ENCODE peak calls at places on chromosomes 4 and X, in seven cellular contexts. K, J, Y, Q, I, D and A are unnamed samples.

GRCh38 chr4:105560488-105560887 is 8.1 kb downstream of the ARHGEF38 start:
- DNase-seq in K (no peak), J (no peak), Y (no peak), Q (no peak), I (no peak), D (no peak), A (no peak)

GRCh38 chr4:11416071-11416766 is 12.5 kb downstream of the HS3ST1 start:
- DNase-seq in K (no peak), J (no peak), Y (no peak), Q (no peak), I (no peak), D (no peak), A (no peak)

GRCh38 chrX:67622053-67622452 is 78.2 kb downstream of the AR start:
- DNase-seq in K (no peak), J (no peak), Y (no peak), Q (no peak), I (no peak), D (no peak), A (no peak)

GRCh38 chr4:15811703-15812325 is 33.7 kb downstream of the CD38 start:
- DNase-seq in K (no peak), J (no peak), Y (no peak), Q (no peak), I (no peak), D (no peak), A (no peak)

GRCh38 chr4:41203169-41203568 is 11.2 kb downstream of the APBB2 start:
- DNase-seq in K (no peak), J (no peak), Y (no peak), Q (no peak), I (no peak), D (no peak), A (no peak)

GRCh38 chr4:56698329-56698728 is 17.2 kb upstream of the HOPX start:
- DNase-seq in K (no peak), J (peak; percentile 66), Y (no peak), Q (no peak), I (peak; percentile 74), D (no peak), A (no peak)

GRCh38 chr4:83112678-83113428 is 1.7 kb downstream of the PLAC8 start:
- DNase-seq in K (no peak), J (no peak), Y (no peak), Q (no peak), I (no peak), D (no peak), A (no peak)

GRCh38 chr4:2934077-2934812 is 29.0 kb downstream of the NOP14 start:
- DNase-seq in K (peak; percentile 53), J (peak; percentile 85), Y (no peak), Q (peak; percentile 75), I (peak; percentile 67), D (no peak), A (peak; percentile 41)

GRCh38 chr4:119113033-119113655 is 22.5 kb upstream of the MYOZ2 start:
- DNase-seq in K (no peak), J (no peak), Y (no peak), Q (no peak), I (no peak), D (no peak), A (no peak)

GRCh38 chrX:108186811-108187210 is 95.2 kb downstream of the ATG4A start:
- DNase-seq in K (no peak), J (no peak), Y (no peak), Q (no peak), I (no peak), D (no peak), A (no peak)

GRCh38 chr4:80713409-80713808 is 317.1 kb upstream of the BMP3 start:
- DNase-seq in K (no peak), J (no peak), Y (no peak), Q (no peak), I (no peak), D (no peak), A (no peak)

GRCh38 chr4:146073517-146073916 is 102.0 kb upstream of the LSM6 start:
- DNase-seq in K (no peak), J (no peak), Y (no peak), Q (no peak), I (no peak), D (no peak), A (no peak)

GRCh38 chrX:10296581-10296980 is 139.8 kb downstream of the CLCN4 start:
- DNase-seq in K (no peak), J (no peak), Y (no peak), Q (no peak), I (no peak), D (no peak), A (no peak)

GRCh38 chr4:110091426-110091825 is 107.0 kb downstream of the ELOVL6 start:
- DNase-seq in K (no peak), J (no peak), Y (no peak), Q (no peak), I (no peak), D (no peak), A (no peak)
- H3K4me1 ChIP-seq in K (no peaks in the 10 kb centered on the region), J (no peaks in the 10 kb centered on the region), Y (peaks cover 18% of the 10 kb centered on the region), Q (peaks cover 3% of the 10 kb centered on the region), I (no peaks in the 10 kb centered on the region), D (peaks cover 9% of the 10 kb centered on the region), A (peaks cover 12% of the 10 kb centered on the region)

DNA sequence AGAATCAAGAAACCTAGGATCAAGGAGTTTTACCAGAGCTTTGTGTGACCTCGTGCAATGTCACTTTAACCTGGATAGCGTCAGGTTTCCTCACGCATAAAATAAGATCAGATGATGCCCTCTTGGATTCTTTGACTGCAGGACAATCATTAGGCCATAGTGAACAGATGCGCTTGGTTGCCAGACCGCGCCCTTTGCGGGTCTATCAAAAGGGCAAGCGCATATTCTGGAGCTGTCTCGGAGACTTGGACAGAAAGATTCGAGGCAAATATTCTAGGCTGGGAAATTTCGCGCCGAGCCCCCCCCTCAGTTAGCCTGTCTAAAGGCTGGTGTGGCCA is 66.6 kb downstream of the FBXO8 start:
- DNase-seq in K (no peak), J (no peak), Y (no peak), Q (no peak), I (no peak), D (peak; percentile 6), A (no peak)
- H3K4me3 ChIP-seq in K (no peak overlapping the region), J (peak overlapping the region; percentile 41), Y (peak overlapping the region; percentile 66), Q (no peak overlapping the region), I (no peak overlapping the region), D (no peak overlapping the region), A (peak overlapping the region; percentile 25)

GRCh38 chr4:184898793-184899192 is 73.0 kb upstream of the ACSL1 start:
- DNase-seq in K (no peak), J (no peak), Y (no peak), Q (no peak), I (no peak), D (no peak), A (no peak)
- H3K4me1 ChIP-seq in K (no peaks in the 10 kb centered on the region), J (peaks cover 37% of the 10 kb centered on the region), Y (no peaks in the 10 kb centered on the region), Q (no peaks in the 10 kb centered on the region), I (peaks cover 32% of the 10 kb centered on the region), D (no peaks in the 10 kb centered on the region), A (no peaks in the 10 kb centered on the region)

DNA sequence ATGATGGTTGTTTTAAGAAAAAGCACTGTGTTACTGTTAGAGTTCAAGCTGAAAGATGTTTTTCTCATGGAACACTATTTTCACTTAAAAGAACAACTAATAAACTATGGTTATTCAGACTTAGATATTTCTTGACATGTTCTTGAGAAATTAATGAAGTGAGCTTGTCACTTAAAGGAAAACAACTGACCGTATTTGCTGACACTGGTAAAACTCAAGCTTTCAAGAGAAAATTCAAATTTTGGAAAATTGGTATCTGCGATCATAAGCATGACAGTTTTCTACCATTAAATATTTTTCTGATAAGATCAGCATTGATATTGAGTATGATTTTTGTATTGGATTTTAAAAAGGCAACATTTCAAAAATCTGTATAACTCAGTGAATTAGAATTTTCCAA is 549.5 kb upstream of the ACTRT1 start:
- DNase-seq in K (no peak), J (no peak), Y (no peak), Q (no peak), I (no peak), D (no peak), A (no peak)
- H3K4me3 ChIP-seq in K (no peak overlapping the region), J (no peak overlapping the region), Y (no peak overlapping the region), Q (no peak overlapping the region), I (no peak overlapping the region), D (no peak overlapping the region), A (no peak overlapping the region)

GRCh38 chr4:144154044-144154443 is 13.5 kb upstream of the GYPA start:
- DNase-seq in K (no peak), J (no peak), Y (no peak), Q (no peak), I (no peak), D (no peak), A (no peak)
- H3K4me1 ChIP-seq in K (no peaks in the 10 kb centered on the region), J (no peaks in the 10 kb centered on the region), Y (no peaks in the 10 kb centered on the region), Q (no peaks in the 10 kb centered on the region), I (no peaks in the 10 kb centered on the region), D (no peaks in the 10 kb centered on the region), A (no peaks in the 10 kb centered on the region)

GRCh38 chr4:88134536-88135361 is 23.7 kb downstream of the ABCG2 start:
- DNase-seq in K (no peak), J (no peak), Y (no peak), Q (no peak), I (no peak), D (no peak), A (no peak)

GRCh38 chr4:88137112-88137511 is 21.3 kb downstream of the ABCG2 start:
- DNase-seq in K (no peak), J (no peak), Y (no peak), Q (no peak), I (no peak), D (no peak), A (no peak)

GRCh38 chr4:88136249-88136648 is 22.2 kb downstream of the ABCG2 start:
- DNase-seq in K (no peak), J (no peak), Y (no peak), Q (no peak), I (no peak), D (no peak), A (no peak)

GRCh38 chr4:88135362-88135663 is 23.1 kb downstream of the ABCG2 start:
- DNase-seq in K (no peak), J (no peak), Y (no peak), Q (no peak), I (no peak), D (no peak), A (no peak)

GRCh38 chr4:88138561-88138960 is 19.9 kb downstream of the ABCG2 start:
- DNase-seq in K (no peak), J (no peak), Y (no peak), Q (no peak), I (no peak), D (no peak), A (no peak)
- H3K4me3 ChIP-seq in K (no peak overlapping the region), J (no peak overlapping the region), Y (no peak overlapping the region), Q (no peak overlapping the region), I (no peak overlapping the region), D (no peak overlapping the region), A (no peak overlapping the region)

DNA sequence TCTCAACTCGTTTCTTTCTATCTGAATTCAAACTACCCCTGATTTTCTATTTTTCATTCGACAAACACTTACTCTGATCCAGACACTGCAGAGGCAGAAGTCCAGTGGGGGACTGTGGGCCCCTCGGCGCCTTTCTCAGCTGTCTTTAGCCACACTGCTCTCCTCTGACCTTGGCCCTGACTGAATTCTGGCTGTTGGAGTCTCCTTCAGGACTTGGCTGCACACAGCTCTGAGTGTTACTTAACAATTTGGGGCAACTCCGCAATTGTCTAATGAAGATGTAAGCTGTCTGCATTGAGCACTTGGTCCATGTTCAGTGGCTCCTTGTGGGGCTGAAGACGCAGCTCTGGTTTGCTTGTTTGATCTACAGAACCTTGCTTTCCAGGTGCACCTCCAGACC is 57.3 kb upstream of the ACSL1 start:
- DNase-seq in K (no peak), J (no peak), Y (no peak), Q (no peak), I (no peak), D (no peak), A (no peak)
- H3K4me1 ChIP-seq in K (no peaks in the 10 kb centered on the region), J (no peaks in the 10 kb centered on the region), Y (no peaks in the 10 kb centered on the region), Q (no peaks in the 10 kb centered on the region), I (no peaks in the 10 kb centered on the region), D (no peaks in the 10 kb centered on the region), A (no peaks in the 10 kb centered on the region)

GRCh38 chr4:89681671-89682070 is 155.3 kb downstream of the SNCA start:
- DNase-seq in K (no peak), J (no peak), Y (no peak), Q (no peak), I (no peak), D (no peak), A (no peak)
- H3K4me3 ChIP-seq in K (no peak overlapping the region), J (no peak overlapping the region), Y (no peak overlapping the region), Q (no peak overlapping the region), I (no peak overlapping the region), D (peak overlapping the region; percentile 70), A (no peak overlapping the region)